ENCODE peak calls at places on chromosomes 3 and 15, in four cellular contexts. C is iris pigment epithelial cell, P is brain pericyte, W is fibroblast of mammary gland. N is an unnamed sample.

GRCh38 chr3:63644212-63644777 is 8.2 kb upstream of the SNTN start:
- DNase-seq in C (no peak), P (no peak), W (no peak), N (no peak)

GRCh38 chr15:69951511-69952209 is 146.1 kb downstream of the TLE3 start:
- DNase-seq in C (peak), P (no peak), W (no peak), N (no peak)

GRCh38 chr3:122358633-122359032 is 24.4 kb downstream of the MIX23 start:
- DNase-seq in C (no peak), P (no peak), W (no peak), N (no peak)

GRCh38 chr3:98592345-98592935 is 971 bp downstream of the CPOX start:
- DNase-seq in C (no peak), P (no peak), W (no peak), N (no peak)

GRCh38 chr15:43239732-43240491 is 19.1 kb upstream of the EPB42 start:
- DNase-seq in C (peak), P (no peak), W (no peak), N (no peak)

GRCh38 chr3:27380433-27381357 is 11.5 kb upstream of the NEK10 start:
- DNase-seq in C (no peak), P (no peak), W (no peak), N (no peak)

GRCh38 chr15:28140062-28140461 is 40.9 kb upstream of the OCA2 start:
- DNase-seq in C (no peak), P (no peak), W (no peak), N (no peak)

GRCh38 chr3:72444642-72445223 is 403.5 kb downstream of the SHQ1 start:
- DNase-seq in C (peak), P (no peak), W (no peak), N (no peak)

GRCh38 chr3:14256046-14256445 is 77.4 kb downstream of the LSM3 start:
- DNase-seq in C (peak), P (no peak), W (no peak), N (no peak)

GRCh38 chr15:63448261-63448660 is 56.1 kb upstream of the USP3 start:
- DNase-seq in C (no peak), P (no peak), W (no peak), N (no peak)

GRCh38 chr3:71444028-71444860 is 139.3 kb downstream of the FOXP1 start:
- DNase-seq in C (peak), P (no peak), W (peak), N (peak)

GRCh38 chr3:59456852-59457485 is 407.1 kb upstream of the CFAP20DC start:
- DNase-seq in C (no peak), P (no peak), W (no peak), N (no peak)

GRCh38 chr3:124885466-124886167 is 1.5 kb downstream of the ITGB5 start:
- DNase-seq in C (peak), P (no peak), W (peak), N (no peak)

GRCh38 chr3:189572249-189572648 is 58.9 kb upstream of the TP63 start:
- DNase-seq in C (no peak), P (no peak), W (peak), N (no peak)

GRCh38 chr3:183312433-183312832 is 59.4 kb downstream of the B3GNT5 start:
- DNase-seq in C (no peak), P (no peak), W (no peak), N (no peak)

GRCh38 chr3:11236588-11237461 is 35.4 kb upstream of the ATG7 start:
- DNase-seq in C (peak), P (no peak), W (peak), N (peak)

GRCh38 chr15:42348083-42348482 is 11.2 kb upstream of the CAPN3 start:
- DNase-seq in C (peak), P (no peak), W (peak), N (no peak)

GRCh38 chr3:8713901-8714759 is 19.5 kb upstream of the CAV3 start:
- DNase-seq in C (peak), P (no peak), W (no peak), N (no peak)

GRCh38 chr15:70466895-70467529 is 296.3 kb downstream of the UACA start:
- DNase-seq in C (peak), P (no peak), W (peak), N (peak)

GRCh38 chr3:5239602-5240001 is 52.1 kb downstream of the EDEM1 start:
- DNase-seq in C (no peak), P (no peak), W (peak), N (no peak)

GRCh38 chr3:85185495-85185894 is 226.7 kb downstream of the CADM2 start:
- DNase-seq in C (no peak), P (no peak), W (no peak), N (no peak)

GRCh38 chr3:168581718-168582332 is 486.1 kb upstream of the GOLIM4 start:
- DNase-seq in C (no peak), P (peak), W (no peak), N (no peak)

GRCh38 chr3:43455233-43455632 is 166.6 kb downstream of the ANO10 start:
- DNase-seq in C (peak), P (no peak), W (peak), N (peak)

GRCh38 chr15:29765898-29766537 is 56.2 kb downstream of the TJP1 start:
- DNase-seq in C (peak), P (no peak), W (peak), N (no peak)

GRCh38 chr3:38311474-38311873 is 29.4 kb downstream of the SLC22A14 start:
- DNase-seq in C (no peak), P (no peak), W (no peak), N (no peak)

GRCh38 chr15:89034305-89034704 is 54.0 kb upstream of the ABHD2 start:
- DNase-seq in C (peak), P (no peak), W (peak), N (no peak)

GRCh38 chr15:51536965-51537574 is 85.5 kb downstream of the DMXL2 start:
- DNase-seq in C (peak), P (no peak), W (peak), N (no peak)

N was measured in left lung.